ENCODE peak calls at places on chromosomes 12 and 14, in four cellular contexts. O is NCI-H1092, M is iris pigment epithelial cell, T is ELR. Q is an unnamed sample.

GRCh38 chr14:23364604-23365352 is at the start of gene EFS:
- DNase-seq in T (no peak), M (peak), O (no peak), Q (no peak)

GRCh38 chr14:85439696-85440328 is 90.1 kb upstream of the FLRT2 start:
- DNase-seq in T (no peak), O (no peak), M (peak), Q (no peak)

GRCh38 chr14:99507860-99508640 is 26.8 kb downstream of the CCNK start:
- DNase-seq in M (no peak), O (no peak), T (no peak), Q (no peak)

GRCh38 chr12:57603758-57604453 is 718 bp upstream of the DTX3 start:
- DNase-seq in O (no peak), M (peak), T (peak), Q (no peak)

GRCh38 chr14:42113358-42114070 is 506.8 kb downstream of the LRFN5 start:
- DNase-seq in O (no peak), T (no peak), M (no peak), Q (no peak)

GRCh38 chr12:45572114-45572513 is 157.4 kb upstream of the ARID2 start:
- DNase-seq in O (no peak), T (no peak), M (no peak), Q (no peak)

GRCh38 chr12:131765961-131766360 is 55.1 kb downstream of the SFSWAP start:
- DNase-seq in O (no peak), T (no peak), M (no peak), Q (no peak)

GRCh38 chr12:123894823-123895338 is 77.8 kb downstream of the CCDC92 start:
- DNase-seq in O (no peak), T (no peak), M (peak), Q (no peak)

GRCh38 chr14:96519970-96520369 is 17.8 kb downstream of the PAPOLA start:
- DNase-seq in T (no peak), O (no peak), M (no peak), Q (no peak)

GRCh38 chr12:108519558-108519957 is 4.5 kb downstream of the FICD start:
- DNase-seq in O (no peak), T (no peak), M (no peak), Q (no peak)

GRCh38 chr12:90023207-90023870 is 314.7 kb upstream of the ATP2B1 start:
- DNase-seq in M (no peak), O (no peak), T (peak), Q (no peak)

GRCh38 chr12:49043856-49044258 is 16.7 kb downstream of the KMT2D start:
- DNase-seq in T (peak), O (peak), M (peak), Q (peak)

GRCh38 chr12:2974560-2974971 is 15.4 kb downstream of the TEAD4 start:
- DNase-seq in T (peak), O (no peak), M (peak), Q (no peak)

GRCh38 chr12:109131522-109132050 is 15.2 kb downstream of the ACACB start:
- DNase-seq in O (no peak), M (no peak), T (no peak), Q (no peak)

GRCh38 chr14:105891631-105892452 is 365.5 kb downstream of the TMEM121 start:
- DNase-seq in T (no peak), M (no peak), O (no peak), Q (no peak)

GRCh38 chr12:12704593-12705230 is 8.7 kb upstream of the GPR19 start:
- DNase-seq in O (peak), M (peak), T (peak), Q (peak)

GRCh38 chr12:94807951-94808350 is 157.6 kb upstream of the TMCC3 start:
- DNase-seq in T (no peak), O (no peak), M (no peak), Q (no peak)

GRCh38 chr12:43968736-43969135 is 132.9 kb downstream of the TMEM117 start:
- DNase-seq in T (no peak), M (no peak), O (no peak), Q (no peak)

GRCh38 chr14:82635931-82636330 is 1102.3 kb upstream of the SEL1L start:
- DNase-seq in O (no peak), M (no peak), T (no peak), Q (no peak)

GRCh38 chr12:6526201-6526600 is 8.1 kb upstream of the GAPDH start:
- DNase-seq in T (no peak), O (no peak), M (no peak), Q (no peak)

GRCh38 chr14:73376585-73376984 is 81.8 kb downstream of the NUMB start:
- DNase-seq in O (no peak), M (no peak), T (no peak), Q (no peak)